ENCODE peak calls at places on chromosomes 1 and 21, in nine cellular contexts. One of them, this sample, is unnamed.

GRCh38 chr21:34280987-34281386 is 82.8 kb upstream of the KCNE2 start:
- DNase-seq in heart left ventricle: peak; percentile 64
- DNase-seq in lower lobe of right lung: no peak
- DNase-seq in MCF 10A: no peak
- DNase-seq in A673: no peak
- DNase-seq in GM13977: no peak
- DNase-seq in body of pancreas: no peak
- DNase-seq in astrocyte: no peak
- DNase-seq in cardiac fibroblast: no peak
- DNase-seq in this sample: no peak

GRCh38 chr1:220818421-220819173 is 31.9 kb downstream of the MTARC1 start:
- DNase-seq in body of pancreas: peak; percentile 57
- DNase-seq in astrocyte: peak; percentile 92
- DNase-seq in lower lobe of right lung: no peak
- DNase-seq in GM13977: no peak
- DNase-seq in heart left ventricle: no peak
- DNase-seq in cardiac fibroblast: peak; percentile 73
- DNase-seq in MCF 10A: no peak
- DNase-seq in A673: no peak
- DNase-seq in this sample: no peak

GRCh38 chr1:28830814-28831213 is 18.8 kb downstream of the OPRD1 start:
- DNase-seq in cardiac fibroblast: no peak
- DNase-seq in MCF 10A: no peak
- DNase-seq in heart left ventricle: no peak
- DNase-seq in body of pancreas: peak; percentile 13
- DNase-seq in GM13977: no peak
- DNase-seq in A673: no peak
- DNase-seq in astrocyte: no peak
- DNase-seq in lower lobe of right lung: no peak
- DNase-seq in this sample: no peak

GRCh38 chr1:167881069-167881468 is 32.9 kb downstream of the ADCY10 start:
- DNase-seq in body of pancreas: no peak
- DNase-seq in GM13977: no peak
- DNase-seq in astrocyte: peak; percentile 74
- DNase-seq in A673: no peak
- DNase-seq in MCF 10A: no peak
- DNase-seq in cardiac fibroblast: peak; percentile 36
- DNase-seq in heart left ventricle: no peak
- DNase-seq in lower lobe of right lung: no peak
- DNase-seq in this sample: no peak

GRCh38 chr1:10253755-10254154 is 43.4 kb downstream of the KIF1B start:
- DNase-seq in lower lobe of right lung: no peak
- DNase-seq in cardiac fibroblast: peak; percentile 82
- DNase-seq in body of pancreas: peak; percentile 64
- DNase-seq in astrocyte: peak; percentile 92
- DNase-seq in heart left ventricle: no peak
- DNase-seq in GM13977: peak; percentile 16
- DNase-seq in A673: peak; percentile 72
- DNase-seq in MCF 10A: no peak
- DNase-seq in this sample: no peak

GRCh38 chr1:239814306-239814881 is 277.3 kb upstream of the FMN2 start:
- DNase-seq in GM13977: no peak
- DNase-seq in MCF 10A: peak; percentile 100
- DNase-seq in lower lobe of right lung: no peak
- DNase-seq in astrocyte: peak; percentile 93
- DNase-seq in A673: peak; percentile 17
- DNase-seq in body of pancreas: no peak
- DNase-seq in cardiac fibroblast: peak; percentile 20
- DNase-seq in heart left ventricle: no peak
- DNase-seq in this sample: no peak

GRCh38 chr1:101207891-101208290 is 28.9 kb upstream of the S1PR1 start:
- DNase-seq in MCF 10A: peak; percentile 55
- DNase-seq in body of pancreas: no peak
- DNase-seq in GM13977: no peak
- DNase-seq in astrocyte: peak; percentile 16
- DNase-seq in heart left ventricle: no peak
- DNase-seq in cardiac fibroblast: no peak
- DNase-seq in A673: no peak
- DNase-seq in lower lobe of right lung: no peak
- DNase-seq in this sample: no peak

GRCh38 chr21:28309596-28309995 is 683.1 kb downstream of the LTN1 start:
- DNase-seq in body of pancreas: no peak
- DNase-seq in astrocyte: no peak
- DNase-seq in lower lobe of right lung: no peak
- DNase-seq in GM13977: no peak
- DNase-seq in heart left ventricle: no peak
- DNase-seq in MCF 10A: no peak
- DNase-seq in A673: no peak
- DNase-seq in cardiac fibroblast: no peak
- DNase-seq in this sample: no peak

GRCh38 chr1:248804771-248805681 is 20.7 kb downstream of the SH3BP5L start:
- DNase-seq in cardiac fibroblast: no peak
- DNase-seq in astrocyte: no peak
- DNase-seq in MCF 10A: no peak
- DNase-seq in lower lobe of right lung: no peak
- DNase-seq in heart left ventricle: no peak
- DNase-seq in A673: no peak
- DNase-seq in GM13977: peak; percentile 70
- DNase-seq in body of pancreas: peak; percentile 22
- DNase-seq in this sample: peak; percentile 73

GRCh38 chr1:95451054-95451453 is 217.0 kb downstream of the RWDD3 start:
- DNase-seq in GM13977: no peak
- DNase-seq in lower lobe of right lung: no peak
- DNase-seq in A673: peak; percentile 15
- DNase-seq in cardiac fibroblast: no peak
- DNase-seq in body of pancreas: peak; percentile 9
- DNase-seq in astrocyte: no peak
- DNase-seq in MCF 10A: peak; percentile 43
- DNase-seq in heart left ventricle: no peak
- DNase-seq in this sample: no peak

GRCh38 chr1:53563609-53564008 is 104.4 kb downstream of the DMRTB1 start:
- DNase-seq in A673: no peak
- DNase-seq in astrocyte: no peak
- DNase-seq in heart left ventricle: no peak
- DNase-seq in cardiac fibroblast: no peak
- DNase-seq in lower lobe of right lung: no peak
- DNase-seq in body of pancreas: no peak
- DNase-seq in GM13977: no peak
- DNase-seq in MCF 10A: no peak
- DNase-seq in this sample: no peak

GRCh38 chr1:20446796-20447195 is 39.2 kb downstream of the CAMK2N1 start:
- DNase-seq in A673: no peak
- DNase-seq in MCF 10A: peak; percentile 73
- DNase-seq in lower lobe of right lung: no peak
- DNase-seq in GM13977: no peak
- DNase-seq in body of pancreas: no peak
- DNase-seq in heart left ventricle: no peak
- DNase-seq in astrocyte: peak; percentile 32
- DNase-seq in cardiac fibroblast: no peak
- DNase-seq in this sample: no peak

GRCh38 chr21:32412998-32413504 is 545 bp downstream of the EVA1C start:
- DNase-seq in cardiac fibroblast: peak; percentile 49
- DNase-seq in heart left ventricle: peak; percentile 58
- DNase-seq in lower lobe of right lung: peak; percentile 80
- DNase-seq in A673: peak; percentile 36
- DNase-seq in GM13977: no peak
- DNase-seq in astrocyte: no peak
- DNase-seq in MCF 10A: peak; percentile 58
- DNase-seq in body of pancreas: peak; percentile 29
- DNase-seq in this sample: no peak

GRCh38 chr21:32410916-32411315 is 1.6 kb upstream of the EVA1C start:
- DNase-seq in GM13977: no peak
- DNase-seq in heart left ventricle: no peak
- DNase-seq in MCF 10A: no peak
- DNase-seq in A673: no peak
- DNase-seq in cardiac fibroblast: no peak
- DNase-seq in body of pancreas: peak; percentile 12
- DNase-seq in lower lobe of right lung: no peak
- DNase-seq in astrocyte: no peak
- DNase-seq in this sample: no peak

GRCh38 chr21:32412162-32412997 is at the start of gene EVA1C:
- DNase-seq in lower lobe of right lung: peak; percentile 83
- DNase-seq in astrocyte: no peak
- DNase-seq in body of pancreas: peak; percentile 65
- DNase-seq in MCF 10A: peak; percentile 72
- DNase-seq in cardiac fibroblast: peak; percentile 86
- DNase-seq in GM13977: no peak
- DNase-seq in heart left ventricle: peak; percentile 75
- DNase-seq in A673: peak; percentile 63
- DNase-seq in this sample: peak; percentile 33

GRCh38 chr21:32410291-32410690 is 2.2 kb upstream of the EVA1C start:
- DNase-seq in A673: no peak
- DNase-seq in body of pancreas: peak; percentile 32
- DNase-seq in lower lobe of right lung: no peak
- DNase-seq in cardiac fibroblast: no peak
- DNase-seq in MCF 10A: no peak
- DNase-seq in astrocyte: no peak
- DNase-seq in heart left ventricle: no peak
- DNase-seq in GM13977: no peak
- DNase-seq in this sample: no peak

DNA sequence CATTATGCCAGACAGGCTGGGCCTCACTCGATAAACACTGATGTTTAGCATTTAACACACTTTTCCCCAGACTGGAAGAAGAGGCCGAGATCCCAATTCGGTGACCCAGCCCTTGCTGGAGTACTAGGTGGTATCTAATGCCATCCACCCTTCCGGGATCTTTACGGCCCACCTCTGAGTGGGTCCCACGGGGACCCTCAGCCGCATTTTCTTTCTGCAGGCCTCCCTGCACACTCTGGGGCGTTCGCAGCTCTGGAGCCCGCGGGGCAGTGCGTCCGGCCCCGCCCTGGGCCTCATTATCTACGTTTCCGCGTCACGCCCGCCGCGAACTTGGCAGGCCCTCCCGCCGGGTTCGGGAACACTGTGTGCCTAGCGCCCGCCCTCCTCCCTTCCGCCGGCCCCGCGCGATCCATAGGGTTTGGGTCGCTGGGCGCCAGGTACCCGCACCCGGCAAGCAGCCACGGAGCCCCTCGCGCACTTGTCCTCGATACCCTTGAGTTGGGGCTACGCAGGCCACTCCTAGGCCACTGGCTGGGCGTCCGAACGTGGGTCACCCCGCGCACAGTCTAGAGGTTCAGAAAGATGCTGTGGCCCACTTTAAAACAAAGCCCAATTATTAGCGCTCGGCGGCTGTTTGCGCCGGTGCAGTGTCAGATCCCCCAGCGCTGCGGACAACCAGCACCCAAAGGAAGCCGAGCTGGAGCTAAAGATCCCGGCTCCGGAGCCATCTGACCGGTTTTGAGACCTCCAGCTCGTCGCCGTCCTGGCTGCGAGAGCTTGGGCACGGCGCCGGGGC is 942 bp upstream of the EVA1C start:
- DNase-seq in MCF 10A: peak; percentile 75
- DNase-seq in cardiac fibroblast: peak; percentile 92
- DNase-seq in A673: peak; percentile 76
- DNase-seq in body of pancreas: peak; percentile 92
- DNase-seq in GM13977: no peak
- DNase-seq in lower lobe of right lung: peak; percentile 95
- DNase-seq in astrocyte: peak; percentile 49
- DNase-seq in heart left ventricle: peak; percentile 96
- DNase-seq in this sample: no peak
- TF ChIP-seq CTCF in MCF 10A: no peak
- TF ChIP-seq CTCF in cardiac fibroblast: no peak
- TF ChIP-seq CTCF in A673: no peak
- TF ChIP-seq CTCF in body of pancreas: no peak
- TF ChIP-seq CTCF in GM13977: no peak
- TF ChIP-seq CTCF in lower lobe of right lung: no peak
- TF ChIP-seq CTCF in astrocyte: no peak
- TF ChIP-seq CTCF in heart left ventricle: no peak
- TF ChIP-seq CTCF in this sample: no peak

GRCh38 chr1:6870086-6870485 is 84.8 kb downstream of the CAMTA1 start:
- DNase-seq in body of pancreas: no peak
- DNase-seq in lower lobe of right lung: no peak
- DNase-seq in heart left ventricle: no peak
- DNase-seq in A673: no peak
- DNase-seq in cardiac fibroblast: peak; percentile 27
- DNase-seq in GM13977: no peak
- DNase-seq in astrocyte: peak; percentile 14
- DNase-seq in MCF 10A: no peak
- DNase-seq in this sample: no peak

GRCh38 chr1:6867688-6868370 is 82.6 kb downstream of the CAMTA1 start:
- DNase-seq in heart left ventricle: no peak
- DNase-seq in MCF 10A: no peak
- DNase-seq in GM13977: no peak
- DNase-seq in body of pancreas: no peak
- DNase-seq in lower lobe of right lung: no peak
- DNase-seq in astrocyte: no peak
- DNase-seq in cardiac fibroblast: no peak
- DNase-seq in A673: no peak
- DNase-seq in this sample: no peak

GRCh38 chr1:6869002-6869380 is 83.7 kb downstream of the CAMTA1 start:
- DNase-seq in GM13977: no peak
- DNase-seq in lower lobe of right lung: no peak
- DNase-seq in body of pancreas: no peak
- DNase-seq in MCF 10A: no peak
- DNase-seq in A673: no peak
- DNase-seq in astrocyte: no peak
- DNase-seq in cardiac fibroblast: no peak
- DNase-seq in heart left ventricle: no peak
- DNase-seq in this sample: no peak

GRCh38 chr1:6866825-6867224 is 81.6 kb downstream of the CAMTA1 start:
- DNase-seq in heart left ventricle: no peak
- DNase-seq in MCF 10A: no peak
- DNase-seq in cardiac fibroblast: no peak
- DNase-seq in astrocyte: no peak
- DNase-seq in body of pancreas: no peak
- DNase-seq in A673: no peak
- DNase-seq in lower lobe of right lung: no peak
- DNase-seq in GM13977: no peak
- DNase-seq in this sample: no peak

GRCh38 chr1:6868371-6869001 is 83.2 kb downstream of the CAMTA1 start:
- DNase-seq in lower lobe of right lung: no peak
- DNase-seq in A673: no peak
- DNase-seq in heart left ventricle: no peak
- DNase-seq in cardiac fibroblast: no peak
- DNase-seq in body of pancreas: no peak
- DNase-seq in MCF 10A: no peak
- DNase-seq in astrocyte: no peak
- DNase-seq in GM13977: no peak
- DNase-seq in this sample: no peak
- TF ChIP-seq CTCF in lower lobe of right lung: no peak
- TF ChIP-seq CTCF in A673: no peak
- TF ChIP-seq CTCF in heart left ventricle: no peak
- TF ChIP-seq CTCF in cardiac fibroblast: no peak
- TF ChIP-seq CTCF in body of pancreas: no peak
- TF ChIP-seq CTCF in MCF 10A: no peak
- TF ChIP-seq CTCF in astrocyte: no peak
- TF ChIP-seq CTCF in GM13977: no peak
- TF ChIP-seq CTCF in this sample: no peak

GRCh38 chr1:162756523-162756922 is 34.0 kb upstream of the HSD17B7 start:
- DNase-seq in astrocyte: peak; percentile 15
- DNase-seq in body of pancreas: no peak
- DNase-seq in cardiac fibroblast: peak; percentile 12
- DNase-seq in lower lobe of right lung: no peak
- DNase-seq in heart left ventricle: no peak
- DNase-seq in A673: peak; percentile 35
- DNase-seq in MCF 10A: peak; percentile 33
- DNase-seq in GM13977: no peak
- DNase-seq in this sample: no peak
- TF ChIP-seq CTCF in astrocyte: no peak
- TF ChIP-seq CTCF in body of pancreas: no peak
- TF ChIP-seq CTCF in cardiac fibroblast: no peak
- TF ChIP-seq CTCF in lower lobe of right lung: no peak
- TF ChIP-seq CTCF in heart left ventricle: no peak
- TF ChIP-seq CTCF in A673: peak; percentile 16
- TF ChIP-seq CTCF in MCF 10A: no peak
- TF ChIP-seq CTCF in GM13977: no peak
- TF ChIP-seq CTCF in this sample: no peak

GRCh38 chr1:161738627-161739287 is 10.8 kb upstream of the DUSP12 start:
- DNase-seq in lower lobe of right lung: peak; percentile 80
- DNase-seq in MCF 10A: peak; percentile 87
- DNase-seq in A673: peak; percentile 68
- DNase-seq in GM13977: peak; percentile 26
- DNase-seq in heart left ventricle: peak; percentile 55
- DNase-seq in body of pancreas: peak; percentile 61
- DNase-seq in cardiac fibroblast: peak; percentile 88
- DNase-seq in astrocyte: peak; percentile 59
- DNase-seq in this sample: no peak
- TF ChIP-seq CTCF in lower lobe of right lung: peak; percentile 51
- TF ChIP-seq CTCF in MCF 10A: peak; percentile 76
- TF ChIP-seq CTCF in A673: peak; percentile 60
- TF ChIP-seq CTCF in GM13977: peak; percentile 75
- TF ChIP-seq CTCF in heart left ventricle: peak; percentile 27
- TF ChIP-seq CTCF in body of pancreas: no peak
- TF ChIP-seq CTCF in cardiac fibroblast: peak; percentile 64
- TF ChIP-seq CTCF in astrocyte: peak; percentile 71
- TF ChIP-seq CTCF in this sample: peak; percentile 49